ENCODE peak calls at places on chromosomes 11 and 22, in four cellular contexts. One of them, this sample, is unnamed.

GRCh38 chr11:104653011-104653806 is 245.1 kb downstream of the CASP12 start:
- DNase-seq in right atrium auricular region: no peak
- DNase-seq in CD8-positive, alpha-beta T cell: no peak
- DNase-seq in pancreas: no peak
- DNase-seq in this sample: no peak

GRCh38 chr11:116840746-116841296 is 3.4 kb upstream of the APOA1 start:
- DNase-seq in right atrium auricular region: no peak
- DNase-seq in CD8-positive, alpha-beta T cell: no peak
- DNase-seq in pancreas: no peak
- DNase-seq in this sample: no peak

GRCh38 chr11:116535954-116536353 is 236.8 kb downstream of the BUD13 start:
- DNase-seq in right atrium auricular region: no peak
- DNase-seq in CD8-positive, alpha-beta T cell: no peak
- DNase-seq in pancreas: no peak
- DNase-seq in this sample: no peak

GRCh38 chr11:78647986-78648875 is 73.6 kb upstream of the NARS2 start:
- DNase-seq in right atrium auricular region: peak
- DNase-seq in CD8-positive, alpha-beta T cell: no peak
- DNase-seq in pancreas: no peak
- DNase-seq in this sample: no peak

GRCh38 chr11:26704249-26704648 is 17.6 kb downstream of the SLC5A12 start:
- DNase-seq in right atrium auricular region: no peak
- DNase-seq in CD8-positive, alpha-beta T cell: no peak
- DNase-seq in pancreas: no peak
- DNase-seq in this sample: no peak

GRCh38 chr11:74057251-74058151 is 48.6 kb upstream of the UCP3 start:
- DNase-seq in right atrium auricular region: no peak
- DNase-seq in CD8-positive, alpha-beta T cell: no peak
- DNase-seq in pancreas: no peak
- DNase-seq in this sample: no peak

GRCh38 chr22:22038178-22038880 is 55.7 kb upstream of the TOP3B start:
- DNase-seq in right atrium auricular region: no peak
- DNase-seq in CD8-positive, alpha-beta T cell: no peak
- DNase-seq in pancreas: no peak
- DNase-seq in this sample: no peak

GRCh38 chr11:70570693-70571395 is 172.5 kb downstream of the CTTN start:
- DNase-seq in right atrium auricular region: no peak
- DNase-seq in CD8-positive, alpha-beta T cell: no peak
- DNase-seq in pancreas: peak
- DNase-seq in this sample: no peak

GRCh38 chr11:31820438-31820818 is 9.3 kb upstream of the PAX6 start:
- DNase-seq in right atrium auricular region: no peak
- DNase-seq in CD8-positive, alpha-beta T cell: no peak
- DNase-seq in pancreas: no peak
- DNase-seq in this sample: no peak

GRCh38 chr11:121696177-121696863 is 243.6 kb upstream of the SORL1-AS1 start:
- DNase-seq in right atrium auricular region: no peak
- DNase-seq in CD8-positive, alpha-beta T cell: no peak
- DNase-seq in pancreas: no peak
- DNase-seq in this sample: no peak

GRCh38 chr11:43942651-43943356 is 367 bp downstream of the C11orf96 start:
- DNase-seq in right atrium auricular region: no peak
- DNase-seq in CD8-positive, alpha-beta T cell: no peak
- DNase-seq in pancreas: peak
- DNase-seq in this sample: no peak

GRCh38 chr11:113138731-113139130 is 175.7 kb upstream of the TTC12 start:
- DNase-seq in right atrium auricular region: no peak
- DNase-seq in CD8-positive, alpha-beta T cell: no peak
- DNase-seq in pancreas: no peak
- DNase-seq in this sample: no peak

GRCh38 chr22:19359554-19360299 is 68.2 kb upstream of the CLTCL1 start:
- DNase-seq in right atrium auricular region: no peak
- DNase-seq in CD8-positive, alpha-beta T cell: no peak
- DNase-seq in pancreas: no peak
- DNase-seq in this sample: no peak

GRCh38 chr11:46290598-46291309 is 13.3 kb downstream of the CREB3L1 start:
- DNase-seq in right atrium auricular region: no peak
- DNase-seq in CD8-positive, alpha-beta T cell: no peak
- DNase-seq in pancreas: peak
- DNase-seq in this sample: no peak

GRCh38 chr22:16808744-16809143 is 16.5 kb downstream of the XKR3 start:
- DNase-seq in right atrium auricular region: no peak
- DNase-seq in CD8-positive, alpha-beta T cell: no peak
- DNase-seq in pancreas: no peak
- DNase-seq in this sample: no peak

GRCh38 chr22:41362615-41363014 is 19.1 kb upstream of the TEF start:
- DNase-seq in right atrium auricular region: no peak
- DNase-seq in CD8-positive, alpha-beta T cell: no peak
- DNase-seq in pancreas: no peak
- DNase-seq in this sample: no peak

GRCh38 chr11:95599959-95600586 is 189.5 kb downstream of the FAM76B start:
- DNase-seq in right atrium auricular region: no peak
- DNase-seq in CD8-positive, alpha-beta T cell: no peak
- DNase-seq in pancreas: no peak
- DNase-seq in this sample: no peak

GRCh38 chr11:119479685-119480275 is 56.8 kb upstream of the THY1 start:
- DNase-seq in right atrium auricular region: peak
- DNase-seq in CD8-positive, alpha-beta T cell: no peak
- DNase-seq in pancreas: peak
- DNase-seq in this sample: peak

GRCh38 chr22:45493286-45493771 is 9.4 kb upstream of the FBLN1 start:
- DNase-seq in right atrium auricular region: peak
- DNase-seq in CD8-positive, alpha-beta T cell: no peak
- DNase-seq in pancreas: no peak
- DNase-seq in this sample: no peak
- H3K4me3 ChIP-seq in right atrium auricular region: no peak
- H3K4me3 ChIP-seq in CD8-positive, alpha-beta T cell: no peak
- H3K4me3 ChIP-seq in pancreas: no peak
- H3K4me3 ChIP-seq in this sample: no peak

GRCh38 chr22:27460596-27461347 is 340.8 kb downstream of the MN1 start:
- DNase-seq in right atrium auricular region: peak
- DNase-seq in CD8-positive, alpha-beta T cell: no peak
- DNase-seq in pancreas: no peak
- DNase-seq in this sample: no peak

GRCh38 chr22:27459955-27460354 is 341.6 kb downstream of the MN1 start:
- DNase-seq in right atrium auricular region: no peak
- DNase-seq in CD8-positive, alpha-beta T cell: no peak
- DNase-seq in pancreas: no peak
- DNase-seq in this sample: no peak

GRCh38 chr22:27463121-27463520 is 338.4 kb downstream of the MN1 start:
- DNase-seq in right atrium auricular region: no peak
- DNase-seq in CD8-positive, alpha-beta T cell: no peak
- DNase-seq in pancreas: no peak
- DNase-seq in this sample: no peak

GRCh38 chr22:27462190-27462589 is 339.4 kb downstream of the MN1 start:
- DNase-seq in right atrium auricular region: no peak
- DNase-seq in CD8-positive, alpha-beta T cell: no peak
- DNase-seq in pancreas: no peak
- DNase-seq in this sample: no peak

DNA sequence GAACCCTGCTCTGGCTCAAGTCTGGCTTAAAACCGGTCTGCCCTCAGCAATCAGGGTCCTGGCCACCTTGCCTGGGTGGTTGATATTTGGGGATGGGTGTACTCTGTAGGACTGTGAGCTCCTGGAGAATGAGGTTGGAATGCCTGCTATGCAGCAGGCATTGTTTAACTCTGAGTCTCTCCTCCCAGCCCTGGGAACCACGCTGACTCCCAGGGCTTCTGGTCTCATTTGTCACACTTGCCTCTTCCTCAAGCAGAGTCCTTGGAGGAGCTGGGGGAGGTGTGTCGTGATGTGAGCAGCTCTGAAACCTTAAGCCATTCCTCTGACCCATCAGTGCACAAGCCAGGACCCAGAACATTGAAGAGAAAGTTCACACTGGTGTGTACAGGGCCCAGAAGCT is 340.1 kb downstream of the MN1 start:
- DNase-seq in right atrium auricular region: no peak
- DNase-seq in CD8-positive, alpha-beta T cell: no peak
- DNase-seq in pancreas: no peak
- DNase-seq in this sample: no peak
- H3K4me3 ChIP-seq in right atrium auricular region: no peak
- H3K4me3 ChIP-seq in CD8-positive, alpha-beta T cell: no peak
- H3K4me3 ChIP-seq in pancreas: no peak
- H3K4me3 ChIP-seq in this sample: no peak

DNA sequence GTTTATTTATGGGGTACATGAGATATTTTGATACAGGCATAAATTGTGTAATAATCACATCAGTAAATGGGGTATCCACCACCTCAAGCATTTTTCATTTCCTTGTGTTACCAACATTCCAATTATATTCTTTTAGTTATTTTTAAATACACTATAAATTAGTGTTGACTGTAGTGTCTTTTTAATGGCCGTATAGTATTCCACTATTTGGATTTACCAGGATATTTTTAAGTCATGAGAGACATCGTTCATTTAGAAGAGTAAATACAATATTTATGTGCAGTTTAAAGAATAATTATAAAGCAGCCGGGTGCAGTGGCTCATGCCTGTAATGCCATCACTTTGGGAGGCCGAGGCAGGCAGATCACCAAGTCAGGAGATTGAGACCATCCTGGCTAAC is 6.2 kb upstream of the SPI1 start:
- DNase-seq in right atrium auricular region: no peak
- DNase-seq in CD8-positive, alpha-beta T cell: no peak
- DNase-seq in pancreas: no peak
- DNase-seq in this sample: no peak
- H3K4me3 ChIP-seq in right atrium auricular region: no peak
- H3K4me3 ChIP-seq in CD8-positive, alpha-beta T cell: no peak
- H3K4me3 ChIP-seq in pancreas: no peak
- H3K4me3 ChIP-seq in this sample: no peak

GRCh38 chr11:122984186-122985011 is 2.8 kb upstream of the BSX start:
- DNase-seq in right atrium auricular region: no peak
- DNase-seq in CD8-positive, alpha-beta T cell: no peak
- DNase-seq in pancreas: peak
- DNase-seq in this sample: no peak
- H3K4me3 ChIP-seq in right atrium auricular region: peak
- H3K4me3 ChIP-seq in CD8-positive, alpha-beta T cell: peak
- H3K4me3 ChIP-seq in pancreas: peak
- H3K4me3 ChIP-seq in this sample: no peak

GRCh38 chr11:28106351-28107043 is 1.5 kb downstream of the KIF18A start:
- DNase-seq in right atrium auricular region: no peak
- DNase-seq in CD8-positive, alpha-beta T cell: no peak
- DNase-seq in pancreas: no peak
- DNase-seq in this sample: no peak
- H3K4me3 ChIP-seq in right atrium auricular region: no peak
- H3K4me3 ChIP-seq in CD8-positive, alpha-beta T cell: no peak
- H3K4me3 ChIP-seq in pancreas: no peak
- H3K4me3 ChIP-seq in this sample: peak

DNA sequence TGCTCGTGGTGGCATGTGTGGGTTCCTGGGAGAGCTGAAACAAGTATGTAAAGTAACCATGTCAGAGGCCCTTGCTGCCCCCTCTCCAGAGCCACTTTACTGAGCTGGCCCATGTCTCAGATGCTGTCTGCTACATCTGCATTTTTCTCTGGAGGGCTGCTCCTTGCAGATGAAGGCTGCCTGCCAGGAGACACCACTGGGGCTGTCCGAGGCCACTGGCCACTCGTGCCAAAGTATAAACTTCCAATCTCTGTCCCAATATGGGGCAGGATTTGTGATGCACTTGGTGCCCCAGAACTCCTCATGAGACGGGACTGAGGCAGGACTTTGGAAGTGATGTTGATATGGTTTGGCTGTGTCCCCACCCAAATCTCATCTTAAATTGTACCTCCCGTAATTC is 478.4 kb upstream of the B3GAT1 start:
- DNase-seq in right atrium auricular region: no peak
- DNase-seq in CD8-positive, alpha-beta T cell: no peak
- DNase-seq in pancreas: no peak
- DNase-seq in this sample: no peak
- H3K4me3 ChIP-seq in right atrium auricular region: no peak
- H3K4me3 ChIP-seq in CD8-positive, alpha-beta T cell: no peak
- H3K4me3 ChIP-seq in pancreas: no peak
- H3K4me3 ChIP-seq in this sample: no peak

GRCh38 chr11:1831338-1832180 is 3.2 kb upstream of the SYT8 start:
- DNase-seq in right atrium auricular region: no peak
- DNase-seq in CD8-positive, alpha-beta T cell: no peak
- DNase-seq in pancreas: peak
- DNase-seq in this sample: no peak

GRCh38 chr11:1830500-1831223 is 4.1 kb upstream of the SYT8 start:
- DNase-seq in right atrium auricular region: no peak
- DNase-seq in CD8-positive, alpha-beta T cell: no peak
- DNase-seq in pancreas: peak
- DNase-seq in this sample: no peak

GRCh38 chr11:1832989-1833365 is 1.8 kb upstream of the SYT8 start:
- DNase-seq in right atrium auricular region: no peak
- DNase-seq in CD8-positive, alpha-beta T cell: no peak
- DNase-seq in pancreas: peak
- DNase-seq in this sample: no peak

GRCh38 chr11:1834132-1834610 is 619 bp upstream of the SYT8 start:
- DNase-seq in right atrium auricular region: no peak
- DNase-seq in CD8-positive, alpha-beta T cell: no peak
- DNase-seq in pancreas: peak
- DNase-seq in this sample: no peak

GRCh38 chr11:1832181-1832988 is 2.4 kb upstream of the SYT8 start:
- DNase-seq in right atrium auricular region: no peak
- DNase-seq in CD8-positive, alpha-beta T cell: peak
- DNase-seq in pancreas: peak
- DNase-seq in this sample: no peak
- H3K4me3 ChIP-seq in right atrium auricular region: no peak
- H3K4me3 ChIP-seq in CD8-positive, alpha-beta T cell: no peak
- H3K4me3 ChIP-seq in pancreas: no peak
- H3K4me3 ChIP-seq in this sample: no peak

DNA sequence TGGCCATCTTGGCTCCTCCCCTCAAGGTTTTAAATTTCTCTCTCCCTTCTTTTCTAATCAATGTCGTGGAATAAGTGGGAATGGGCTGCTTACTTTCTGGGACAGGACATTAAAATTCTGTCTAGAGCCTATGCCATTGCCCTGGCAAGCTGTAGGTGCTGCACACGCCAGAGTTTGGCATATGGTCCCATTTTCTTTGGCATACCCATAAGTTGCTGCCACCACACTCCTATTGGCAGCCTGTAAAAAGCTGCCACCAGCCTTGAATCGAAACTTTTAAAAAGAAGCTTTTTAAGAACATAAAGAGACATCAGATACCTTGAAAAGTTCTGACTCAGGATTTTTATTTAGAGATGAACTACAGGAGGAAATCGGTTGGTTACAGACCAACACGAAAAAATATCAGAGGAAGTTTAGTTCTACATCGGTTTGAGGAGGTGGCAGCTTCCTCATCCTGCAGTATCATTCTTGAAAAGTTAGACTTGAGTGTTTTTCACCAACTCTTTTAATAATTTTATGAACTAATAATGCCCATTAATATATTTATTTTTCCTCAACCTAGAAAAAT is 517.8 kb upstream of the ANO5 start:
- DNase-seq in right atrium auricular region: no peak
- DNase-seq in CD8-positive, alpha-beta T cell: no peak
- DNase-seq in pancreas: no peak
- DNase-seq in this sample: no peak
- H3K4me3 ChIP-seq in right atrium auricular region: no peak
- H3K4me3 ChIP-seq in CD8-positive, alpha-beta T cell: no peak
- H3K4me3 ChIP-seq in pancreas: no peak
- H3K4me3 ChIP-seq in this sample: no peak